ENCODE peak calls at places on chromosomes 16 and 17, in four cellular contexts. H, Q, O and E are unnamed samples.

GRCh38 chr17:64008830-64009229 is 10.7 kb downstream of the PRR29 start:
- DNase-seq in H (no peak), O (no peak), Q (no peak), E (no peak)

GRCh38 chr17:38751144-38751802 is 1.3 kb upstream of the PSMB3 start:
- DNase-seq in O (peak; percentile 42), H (peak; percentile 61), Q (no peak), E (peak; percentile 53)

GRCh38 chr17:79851461-79851817 is 12.2 kb upstream of the CBX4 start:
- DNase-seq in Q (no peak), H (peak; percentile 68), O (no peak), E (no peak)

GRCh38 chr17:20271016-20271610 is 196.2 kb downstream of the LGALS9B start:
- DNase-seq in O (no peak), Q (no peak), H (no peak), E (no peak)

GRCh38 chr17:4968166-4968915 is 724 bp upstream of the SPAG7 start:
- DNase-seq in Q (no peak), O (peak; percentile 45), H (no peak), E (peak; percentile 90)

GRCh38 chr17:81543756-81544155 is 8.4 kb downstream of the FAAP100 start:
- DNase-seq in H (no peak), Q (no peak), O (no peak), E (no peak)

GRCh38 chr17:3475155-3475808 is 515 bp upstream of the ASPA start:
- DNase-seq in O (no peak), H (no peak), Q (no peak), E (no peak)

GRCh38 chr16:84746231-84746630 is 46.4 kb downstream of the USP10 start:
- DNase-seq in Q (no peak), O (no peak), H (no peak), E (no peak)

GRCh38 chr17:76265624-76266243 is 586 bp downstream of the UBALD2 start:
- DNase-seq in O (peak; percentile 73), Q (peak; percentile 50), H (peak; percentile 53), E (peak; percentile 84)

GRCh38 chr16:63461248-63461841 is 1425.1 kb upstream of the CDH8 start:
- DNase-seq in H (peak; percentile 38), Q (no peak), O (peak; percentile 42), E (peak; percentile 73)

GRCh38 chr17:64500923-64501765 is 4.3 kb upstream of the POLG2 start:
- DNase-seq in Q (no peak), O (no peak), H (no peak), E (no peak)

GRCh38 chr16:21708533-21709115 is 44.9 kb downstream of the OTOA start:
- DNase-seq in H (peak; percentile 66), Q (peak; percentile 66), O (peak; percentile 83), E (peak; percentile 85)

GRCh38 chr16:57601801-57602478 is 26.5 kb upstream of the ADGRG1 start:
- DNase-seq in O (no peak), Q (no peak), H (no peak), E (no peak)

GRCh38 chr17:40615295-40615988 is 32.2 kb downstream of the SMARCE1 start:
- DNase-seq in Q (peak; percentile 47), O (peak; percentile 44), H (peak; percentile 84), E (peak; percentile 68)

GRCh38 chr17:2238432-2239169 is 65.0 kb downstream of the SMG6 start:
- DNase-seq in H (no peak), Q (no peak), O (no peak), E (no peak)

GRCh38 chr17:57489321-57489720 is 233.0 kb downstream of the MSI2 start:
- DNase-seq in Q (no peak), H (no peak), O (no peak), E (no peak)

GRCh38 chr17:43998552-43998951 is 5.9 kb upstream of the NAGS start:
- DNase-seq in O (no peak), H (no peak), Q (no peak), E (no peak)

GRCh38 chr17:78785663-78786057 is 3.6 kb upstream of the CYTH1 start:
- DNase-seq in Q (no peak), H (no peak), O (no peak), E (no peak)

GRCh38 chr16:70737377-70738082 is 51.7 kb upstream of the MTSS2 start:
- DNase-seq in Q (peak; percentile 71), O (no peak), H (no peak), E (no peak)

GRCh38 chr17:71546369-71546864 is 574.4 kb upstream of the SOX9 start:
- DNase-seq in O (no peak), Q (no peak), H (no peak), E (no peak)

GRCh38 chr16:168424-168823 is 2.6 kb downstream of the HBM start:
- DNase-seq in O (no peak), Q (no peak), H (no peak), E (no peak)

GRCh38 chr16:14668556-14669223 is 25.4 kb downstream of the PLA2G10 start:
- DNase-seq in H (no peak), Q (no peak), O (no peak), E (no peak)

GRCh38 chr17:41394254-41395016 is 3.0 kb downstream of the KRT31 start:
- DNase-seq in Q (no peak), O (no peak), H (no peak), E (no peak)

GRCh38 chr16:88531346-88531745 is 38.9 kb upstream of the ZC3H18 start:
- DNase-seq in O (no peak), Q (no peak), H (no peak), E (no peak)

GRCh38 chr17:76083536-76083935 is 4.6 kb downstream of the ZACN start:
- DNase-seq in H (no peak), O (no peak), Q (no peak), E (no peak)

GRCh38 chr16:10412935-10413601 is 27.2 kb downstream of the ATF7IP2 start:
- DNase-seq in H (no peak), O (no peak), Q (no peak), E (no peak)

GRCh38 chr16:77408607-77409006 is 26.2 kb downstream of the ADAMTS18 start:
- DNase-seq in O (no peak), H (no peak), Q (no peak), E (no peak)

GRCh38 chr16:72125635-72126428 is 32.2 kb downstream of the DHX38 start:
- DNase-seq in Q (no peak), H (no peak), O (no peak), E (no peak)

GRCh38 chr16:4798456-4798855 is 3.3 kb downstream of the SMIM22 start:
- DNase-seq in O (no peak), Q (no peak), H (no peak), E (no peak)